ENCODE peak calls at places on chromosomes 1 and 21, in four cellular contexts. Q is GM12864, N is astrocyte of the spinal cord, E is esophagus squamous epithelium. O is an unnamed sample.

GRCh38 chr1:68600049-68600661 is 103.3 kb upstream of the DEPDC1 start:
- DNase-seq in Q (no peak), N (peak), E (no peak), O (no peak)

GRCh38 chr1:181986907-181987305 is 74.6 kb downstream of the ZNF648 start:
- DNase-seq in Q (no peak), N (no peak), E (no peak), O (no peak)

GRCh38 chr1:228374711-228375577 is 31.7 kb downstream of the TRIM11 start:
- DNase-seq in Q (no peak), N (peak), E (no peak), O (peak)

GRCh38 chr1:109383850-109384249 is 13.9 kb downstream of the SORT1 start:
- DNase-seq in Q (no peak), N (no peak), E (no peak), O (no peak)

GRCh38 chr21:43690346-43690745 is 28.6 kb upstream of the PDXK start:
- DNase-seq in Q (no peak), N (no peak), E (no peak), O (no peak)

GRCh38 chr1:241688940-241689368 is 36.9 kb downstream of the WDR64 start:
- DNase-seq in Q (no peak), N (peak), E (no peak), O (peak)

GRCh38 chr1:166354411-166354810 is 187.6 kb upstream of the FAM78B start:
- DNase-seq in Q (no peak), N (no peak), E (no peak), O (no peak)

GRCh38 chr1:204651843-204652421 is 33.6 kb downstream of the LRRN2 start:
- DNase-seq in Q (no peak), N (no peak), E (no peak), O (no peak)

GRCh38 chr1:24909388-24909898 is 20.6 kb downstream of the RUNX3 start:
- DNase-seq in Q (no peak), N (peak), E (no peak), O (peak)

GRCh38 chr21:46352913-46353312 is 29.0 kb downstream of the PCNT start:
- DNase-seq in Q (no peak), N (no peak), E (no peak), O (no peak)

GRCh38 chr1:153291514-153291913 is 21.2 kb downstream of the PGLYRP3 start:
- DNase-seq in Q (no peak), N (no peak), E (no peak), O (no peak)

GRCh38 chr1:236748471-236748870 is 46.6 kb upstream of the MTR start:
- DNase-seq in Q (no peak), N (no peak), E (no peak), O (no peak)

GRCh38 chr1:53766766-53767409 is 27.9 kb upstream of the GLIS1 start:
- DNase-seq in Q (no peak), N (peak), E (no peak), O (peak)

GRCh38 chr1:55640708-55641473 is 425.7 kb upstream of the USP24 start:
- DNase-seq in Q (peak), N (peak), E (no peak), O (no peak)

GRCh38 chr1:247268390-247269045 is 12.6 kb downstream of the VN1R5 start:
- DNase-seq in Q (no peak), N (no peak), E (no peak), O (no peak)

GRCh38 chr21:45412909-45413581 is 8.1 kb downstream of the COL18A1 start:
- DNase-seq in Q (no peak), N (no peak), E (no peak), O (no peak)

GRCh38 chr1:195701149-195701548 is 907.1 kb downstream of the KCNT2 start:
- DNase-seq in Q (no peak), N (no peak), E (no peak), O (no peak)

GRCh38 chr1:225889743-225890142 is 797 bp upstream of the LEFTY1 start:
- DNase-seq in Q (no peak), N (no peak), E (no peak), O (no peak)

GRCh38 chr1:36517415-36517814 is 34.7 kb upstream of the CSF3R start:
- DNase-seq in Q (no peak), N (no peak), E (no peak), O (no peak)

GRCh38 chr1:101080859-101081258 is 55.3 kb upstream of the DPH5 start:
- DNase-seq in Q (no peak), N (no peak), E (no peak), O (no peak)

GRCh38 chr1:153697873-153698647 is 19.6 kb downstream of the NPR1 start:
- DNase-seq in Q (no peak), N (peak), E (no peak), O (no peak)

GRCh38 chr1:98179159-98179558 is 258.3 kb upstream of the DPYD start:
- DNase-seq in Q (no peak), N (no peak), E (no peak), O (no peak)

GRCh38 chr21:44490405-44490804 is 35.1 kb downstream of the LRRC3 start:
- DNase-seq in Q (no peak), N (no peak), E (no peak), O (no peak)

GRCh38 chr21:37688952-37689659 is 227.2 kb downstream of the KCNJ6 start:
- DNase-seq in Q (no peak), N (no peak), E (no peak), O (no peak)

GRCh38 chr1:108712605-108713150 is at the start of gene FNDC7:
- DNase-seq in Q (no peak), N (no peak), E (no peak), O (no peak)

GRCh38 chr1:161864577-161864976 is 98.5 kb downstream of the ATF6 start:
- DNase-seq in Q (no peak), N (peak), E (no peak), O (peak)

GRCh38 chr1:182676321-182676720 is 8.1 kb downstream of the RGS8 start:
- DNase-seq in Q (no peak), N (no peak), E (no peak), O (no peak)

GRCh38 chr1:67535474-67535873 is 105.3 kb upstream of the SERBP1 start:
- DNase-seq in Q (peak), N (peak), E (no peak), O (peak)

GRCh38 chr1:115179397-115179835 is 90.1 kb upstream of the TSPAN2 start:
- DNase-seq in Q (no peak), N (peak), E (no peak), O (peak)

GRCh38 chr1:40817791-40818263 is 34.2 kb downstream of the KCNQ4 start:
- DNase-seq in Q (no peak), N (no peak), E (no peak), O (no peak)
- H3K4me3 ChIP-seq in Q (peak), N (no peak), E (peak), O (peak)

GRCh38 chr1:58575831-58576726 is 973 bp downstream of the TACSTD2 start:
- DNase-seq in Q (no peak), N (no peak), E (no peak), O (no peak)
- H3K4me3 ChIP-seq in Q (no peak), N (peak), E (peak), O (peak)

DNA sequence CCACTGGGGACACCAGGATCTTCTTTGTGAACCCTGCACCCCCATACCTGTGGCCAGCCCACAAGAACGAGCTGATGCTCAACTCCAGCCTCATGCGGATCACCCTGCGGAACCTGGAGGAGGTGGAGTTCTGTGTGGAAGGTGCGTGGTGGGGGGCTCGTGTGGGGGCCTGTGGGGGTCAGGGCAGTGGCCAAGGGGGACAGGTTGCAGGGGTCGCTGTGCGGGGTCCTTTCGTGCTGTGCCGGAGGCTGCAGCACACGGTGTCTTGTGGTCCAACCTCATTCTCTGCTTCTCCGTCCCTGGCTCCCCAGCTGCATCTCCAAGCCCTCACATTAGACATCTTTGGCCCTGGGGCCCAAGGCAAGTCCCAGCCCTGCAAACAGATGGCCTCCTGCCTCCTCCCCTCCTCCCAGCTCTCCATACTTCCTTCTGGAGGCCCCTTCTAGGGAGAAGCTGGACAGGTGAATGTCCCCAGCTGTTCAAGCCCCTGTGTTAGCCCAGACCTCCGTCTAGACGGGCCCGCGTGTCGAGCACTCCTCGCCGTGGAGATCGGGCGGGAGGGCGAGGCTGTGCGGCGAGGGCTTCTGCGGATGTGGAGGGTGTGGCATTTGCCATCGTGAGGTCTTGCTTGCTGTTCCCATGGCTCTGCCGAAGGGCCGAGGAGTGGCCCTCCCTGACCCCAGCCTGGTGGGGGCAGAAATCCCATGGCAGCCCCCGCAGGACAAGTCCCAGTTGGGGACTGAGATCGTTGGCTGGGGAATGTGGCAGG is 2.6 kb downstream of the AGRN start:
- DNase-seq in Q (no peak), N (no peak), E (no peak), O (no peak)
- H3K4me3 ChIP-seq in Q (no peak), N (no peak), E (no peak), O (no peak)

GRCh38 chr1:210377934-210378333 is 49.2 kb downstream of the HHAT start:
- DNase-seq in Q (no peak), N (peak), E (no peak), O (no peak)
- H3K4me3 ChIP-seq in Q (no peak), N (no peak), E (no peak), O (no peak)

GRCh38 chr1:156760796-156761104 is 6.6 kb upstream of the PRCC start:
- DNase-seq in Q (no peak), N (no peak), E (no peak), O (no peak)

GRCh38 chr1:156765664-156766063 is 1.7 kb upstream of the PRCC start:
- DNase-seq in Q (no peak), N (no peak), E (no peak), O (no peak)

GRCh38 chr1:156756355-156756754 is 4.9 kb upstream of the HDGF start:
- DNase-seq in Q (no peak), N (no peak), E (no peak), O (no peak)

GRCh38 chr1:156755527-156755950 is 4.1 kb upstream of the HDGF start:
- DNase-seq in Q (no peak), N (no peak), E (no peak), O (no peak)

DNA sequence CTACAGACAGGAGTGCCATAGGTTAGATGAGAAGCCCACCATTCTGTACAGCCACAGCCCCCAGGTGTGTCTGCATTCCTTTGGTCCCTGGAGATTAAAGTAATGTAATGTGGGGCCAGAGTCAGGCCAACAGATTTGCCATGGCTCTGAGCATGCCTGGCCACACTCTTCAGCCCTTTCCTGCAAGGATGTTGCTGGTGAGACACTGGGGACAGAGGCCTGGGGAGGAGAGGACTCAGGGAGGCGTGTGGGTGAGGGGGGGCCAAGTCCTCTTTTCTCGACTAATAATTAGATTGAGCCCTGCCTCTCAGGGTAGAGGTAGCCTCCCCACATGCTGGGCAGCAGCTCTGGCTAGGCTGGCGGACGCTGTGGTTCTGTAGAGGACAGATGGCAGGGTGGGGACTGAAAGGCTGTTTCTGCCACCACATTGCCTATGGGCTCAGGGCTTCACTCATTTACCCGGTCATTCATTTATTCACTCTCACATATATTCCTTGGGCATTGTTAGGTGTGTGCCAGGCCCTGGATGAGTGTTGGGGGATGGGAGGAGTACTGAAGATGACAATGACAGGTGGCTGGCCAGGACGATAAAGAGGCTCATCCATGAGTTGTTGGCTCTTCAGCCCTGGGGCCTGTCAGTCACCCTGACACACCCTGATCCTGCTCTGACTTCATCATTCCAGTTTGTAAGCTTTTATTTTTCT is 7.1 kb upstream of the PRCC start:
- DNase-seq in Q (no peak), N (no peak), E (no peak), O (no peak)
- H3K4me3 ChIP-seq in Q (no peak), N (no peak), E (no peak), O (no peak)

DNA sequence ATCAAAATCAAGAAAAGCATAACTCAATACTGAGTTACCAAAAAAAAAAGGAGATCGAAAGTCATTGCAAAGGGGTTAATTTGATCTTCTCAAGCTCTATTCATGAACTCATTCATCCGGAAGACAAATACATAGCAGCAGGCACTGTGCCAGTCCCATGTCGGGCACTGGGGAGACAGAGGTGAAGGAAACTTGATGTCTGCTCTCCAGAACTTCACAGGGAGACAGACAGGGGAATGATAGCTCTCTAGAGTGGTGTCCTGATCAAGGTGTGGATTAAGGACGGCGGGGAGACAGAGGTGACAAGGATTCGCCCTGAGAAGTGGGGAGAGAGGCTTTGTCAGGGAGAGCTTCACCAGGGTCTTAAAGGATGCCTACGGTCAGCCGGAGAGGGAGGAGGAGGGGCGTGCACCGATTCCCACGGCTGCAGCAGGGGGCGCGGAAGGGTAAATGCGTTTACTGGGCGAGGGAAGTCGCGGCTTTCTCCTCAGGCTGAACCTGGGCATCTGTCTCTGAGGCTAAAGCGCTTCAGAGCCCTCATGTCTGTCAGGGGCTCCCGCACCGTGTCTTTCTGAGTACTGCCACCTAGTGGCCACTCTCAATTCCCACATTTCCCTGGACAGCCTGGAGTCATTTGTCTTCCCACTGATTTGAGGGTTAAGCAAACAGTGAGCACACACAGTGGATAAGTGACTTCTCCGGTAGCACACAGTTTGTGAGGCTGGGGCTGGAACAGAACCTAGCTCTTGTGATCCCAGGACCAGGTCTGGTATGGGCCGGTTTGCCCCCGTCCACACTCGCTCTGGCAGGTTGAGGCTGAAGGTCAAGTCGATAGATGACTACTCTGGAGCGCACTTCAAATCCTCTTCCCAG is 152.8 kb downstream of the TENT5C start:
- DNase-seq in Q (peak), N (peak), E (no peak), O (peak)
- H3K4me3 ChIP-seq in Q (no peak), N (peak), E (peak), O (peak)

GRCh38 chr1:34476371-34476770 is 278.5 kb upstream of the GJB5 start:
- DNase-seq in Q (no peak), N (no peak), E (no peak), O (no peak)

GRCh38 chr1:34474566-34474965 is 280.3 kb upstream of the GJB5 start:
- DNase-seq in Q (no peak), N (no peak), E (no peak), O (no peak)

DNA sequence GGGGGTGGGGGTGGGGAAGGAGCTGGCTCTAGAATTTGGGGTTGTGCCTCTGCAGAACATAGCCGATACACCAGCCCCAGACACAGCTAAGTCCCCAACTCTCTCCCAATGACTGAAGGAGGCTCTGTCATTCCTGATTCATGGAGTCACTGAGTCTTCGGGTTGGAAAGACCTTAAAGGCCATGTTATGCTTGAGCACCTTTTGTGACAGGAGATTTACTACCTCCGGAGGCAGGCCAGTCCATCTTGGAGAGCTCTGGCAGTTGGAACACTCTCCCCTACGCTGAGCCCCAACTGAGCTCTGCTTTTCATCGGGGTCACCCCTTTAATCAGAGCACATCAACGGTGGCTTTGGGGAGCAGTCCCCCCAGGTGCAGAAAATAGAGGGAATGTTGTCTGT is 284.4 kb upstream of the GJB5 start:
- DNase-seq in Q (no peak), N (no peak), E (no peak), O (no peak)
- H3K4me3 ChIP-seq in Q (no peak), N (no peak), E (no peak), O (no peak)

DNA sequence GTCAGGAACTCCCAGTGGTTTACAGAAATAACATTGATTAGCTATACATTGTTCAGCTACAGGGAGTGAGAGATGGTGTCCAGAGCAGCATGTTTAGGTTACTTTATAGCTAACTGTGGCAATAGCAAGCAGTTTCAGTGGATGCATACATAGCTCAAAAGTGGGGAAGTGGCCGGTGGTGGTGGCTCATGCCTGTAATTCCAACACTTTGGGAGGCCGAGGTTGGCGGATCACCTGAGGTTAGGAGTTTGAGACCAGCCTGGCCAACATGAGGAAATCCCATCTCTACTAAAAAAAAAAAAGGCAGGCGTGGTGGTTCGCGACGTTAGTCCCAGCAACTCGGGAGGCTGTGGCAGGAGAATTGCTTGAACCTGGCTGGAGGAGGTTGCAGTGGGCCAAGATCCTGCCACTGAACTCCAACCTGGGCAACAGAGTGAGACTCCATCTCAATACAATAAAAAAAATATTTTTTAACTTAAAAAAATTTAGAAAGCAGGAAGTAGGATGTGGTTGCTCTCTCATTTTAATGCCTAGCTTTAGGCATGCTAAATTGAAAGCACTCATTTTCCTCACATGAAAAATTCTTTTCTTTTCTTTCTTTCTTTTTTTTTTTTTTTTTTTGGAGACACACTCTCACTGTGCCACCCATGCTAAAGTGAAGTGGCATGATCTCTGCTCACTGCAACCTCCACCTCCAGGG is 109.7 kb downstream of the PPIAL4G start:
- DNase-seq in Q (no peak), N (no peak), E (no peak), O (no peak)
- H3K4me3 ChIP-seq in Q (no peak), N (no peak), E (no peak), O (no peak)